ENCODE peak calls at places on chromosomes 4 and X, in eight cellular contexts. Y is right cardiac atrium; G is epithelial cell of proximal tubule; R is CD4-positive, alpha-beta memory T cell; U is esophagus squamous epithelium; V is endodermal cell; B is fibroblast of mammary gland; J is left kidney. A is an unnamed sample.

GRCh38 chr4:67087897-67088296 is 457.4 kb downstream of the CENPC start:
- DNase-seq in Y (peak; percentile 56), G (no peak), R (peak; percentile 8), U (no peak), V (peak; percentile 85), B (peak; percentile 30), J (no peak), A (no peak)

GRCh38 chr4:65063601-65064000 is 606.7 kb downstream of the EPHA5 start:
- DNase-seq in Y (no peak), G (no peak), R (no peak), U (no peak), V (no peak), B (no peak), J (no peak), A (no peak)

GRCh38 chr4:157226601-157227000 is 6.1 kb downstream of the GRIA2 start:
- DNase-seq in Y (no peak), G (no peak), R (no peak), U (no peak), V (no peak), B (no peak), J (no peak), A (no peak)

GRCh38 chr4:112343330-112343729 is 46.2 kb downstream of the ALPK1 start:
- DNase-seq in Y (no peak), G (no peak), R (no peak), U (no peak), V (no peak), B (no peak), J (peak; percentile 50), A (no peak)

GRCh38 chr4:84499065-84499982 is at the start of gene NKX6-1:
- DNase-seq in Y (peak; percentile 85), G (no peak), R (no peak), U (peak; percentile 9), V (peak; percentile 96), B (peak; percentile 80), J (peak; percentile 92), A (no peak)

GRCh38 chr4:149785686-149786431 is 29.8 kb downstream of the IQCM start:
- DNase-seq in Y (peak; percentile 10), G (peak; percentile 42), R (no peak), U (no peak), V (peak; percentile 56), B (peak; percentile 18), J (no peak), A (no peak)

GRCh38 chr4:117574085-117574484 is 460.2 kb upstream of the NDST3 start:
- DNase-seq in Y (no peak), G (no peak), R (no peak), U (no peak), V (no peak), B (no peak), J (no peak), A (no peak)

GRCh38 chr4:80611366-80611765 is 275.8 kb downstream of the CFAP299 start:
- DNase-seq in Y (no peak), G (no peak), R (no peak), U (no peak), V (no peak), B (no peak), J (peak; percentile 57), A (no peak)

GRCh38 chrX:146041741-146042140 is 224.1 kb downstream of the SLITRK2 start:
- DNase-seq in Y (no peak), G (no peak), R (no peak), U (no peak), V (no peak), B (no peak), J (no peak), A (no peak)

GRCh38 chr4:5999830-6000365 is 18.3 kb downstream of the C4orf50 start:
- DNase-seq in Y (no peak), G (no peak), R (no peak), U (no peak), V (peak; percentile 31), B (no peak), J (no peak), A (no peak)

GRCh38 chr4:114921790-114922581 is 191.4 kb downstream of the NDST4 start:
- DNase-seq in Y (peak; percentile 5), G (no peak), R (no peak), U (no peak), V (peak; percentile 66), B (no peak), J (peak; percentile 35), A (no peak)

GRCh38 chr4:150117094-150117493 is 38.8 kb downstream of the DCLK2 start:
- DNase-seq in Y (peak; percentile 40), G (no peak), R (no peak), U (no peak), V (no peak), B (peak; percentile 61), J (peak; percentile 46), A (no peak)

GRCh38 chr4:151719935-151720334 is 40.9 kb downstream of the GATB start:
- DNase-seq in Y (peak; percentile 52), G (no peak), R (no peak), U (no peak), V (no peak), B (no peak), J (no peak), A (no peak)

GRCh38 chrX:120726294-120726693 is 96.4 kb upstream of the C1GALT1C1 start:
- DNase-seq in Y (no peak), G (no peak), R (no peak), U (no peak), V (no peak), B (no peak), J (no peak), A (no peak)